ENCODE peak calls at places on chromosomes 13 and 19, in eight cellular contexts. E, G, F, S, P, V, A and U are unnamed samples. For H3K36me3, the result is how much of the 10 kb centered on the place peaks cover.

GRCh38 chr13:73667756-73668155 is 466.4 kb downstream of the KLF12 start:
- DNase-seq in E (no peak), G (no peak), F (no peak), S (no peak), P (peak), V (no peak), A (no peak), U (no peak)

GRCh38 chr19:34959021-34959420 is 5.0 kb downstream of the ZNF792 start:
- DNase-seq in E (no peak), G (no peak), F (no peak), S (no peak), P (no peak), V (no peak), A (no peak), U (no peak)

GRCh38 chr13:69959041-69959440 is 148.6 kb upstream of the ATXN8OS start:
- DNase-seq in E (no peak), G (no peak), F (no peak), S (no peak), P (no peak), V (no peak), A (no peak), U (no peak)

GRCh38 chr19:47796785-47797184 is 7.6 kb downstream of the TPRX1 start:
- DNase-seq in E (no peak), G (no peak), F (no peak), S (no peak), P (no peak), V (no peak), A (no peak), U (no peak)

GRCh38 chr13:112246731-112247470 is 129.3 kb upstream of the SPACA7 start:
- DNase-seq in E (no peak), G (no peak), F (peak), S (peak), P (no peak), V (no peak), A (no peak), U (no peak)

GRCh38 chr19:48301886-48302599 is 23.3 kb upstream of the EMP3 start:
- DNase-seq in E (no peak), G (no peak), F (no peak), S (no peak), P (no peak), V (no peak), A (no peak), U (no peak)

GRCh38 chr19:42129399-42130253 is 2.6 kb downstream of the POU2F2 start:
- DNase-seq in E (no peak), G (no peak), F (no peak), S (no peak), P (peak), V (no peak), A (no peak), U (no peak)

GRCh38 chr19:49104229-49104864 is 9.8 kb upstream of the LIN7B start:
- DNase-seq in E (no peak), G (no peak), F (no peak), S (no peak), P (no peak), V (no peak), A (no peak), U (no peak)

GRCh38 chr13:101925731-101926130 is 473.3 kb downstream of the ITGBL1 start:
- DNase-seq in E (no peak), G (no peak), F (no peak), S (no peak), P (no peak), V (no peak), A (peak), U (no peak)

GRCh38 chr13:34156841-34157365 is 339.0 kb downstream of the RFC3 start:
- DNase-seq in E (peak), G (peak), F (peak), S (peak), P (peak), V (no peak), A (no peak), U (peak)

GRCh38 chr13:21997726-21998125 is 326.9 kb downstream of the FGF9 start:
- DNase-seq in E (no peak), G (no peak), F (no peak), S (no peak), P (no peak), V (no peak), A (no peak), U (no peak)

GRCh38 chr13:27405521-27406134 is 18.8 kb upstream of the GTF3A start:
- DNase-seq in E (no peak), G (no peak), F (no peak), S (no peak), P (no peak), V (no peak), A (no peak), U (no peak)

GRCh38 chr19:2624537-2625091 is 77.9 kb downstream of the GNG7 start:
- DNase-seq in E (no peak), G (no peak), F (peak), S (peak), P (no peak), V (peak), A (peak), U (no peak)

GRCh38 chr13:58191754-58192153 is 560.2 kb downstream of the PCDH17 start:
- DNase-seq in E (no peak), G (no peak), F (no peak), S (no peak), P (no peak), V (no peak), A (no peak), U (no peak)

GRCh38 chr13:110525328-110526319 is 35.9 kb downstream of the RAB20 start:
- DNase-seq in E (peak), G (no peak), F (peak), S (peak), P (no peak), V (no peak), A (no peak), U (no peak)

GRCh38 chr19:29753190-29753933 is 38.3 kb upstream of the C19orf12 start:
- DNase-seq in E (no peak), G (no peak), F (no peak), S (no peak), P (no peak), V (no peak), A (no peak), U (no peak)

GRCh38 chr19:7636691-7637373 is at the start of gene STXBP2:
- DNase-seq in E (peak), G (no peak), F (no peak), S (peak), P (peak), V (peak), A (peak), U (no peak)

GRCh38 chr19:40737102-40737644 is 13.1 kb downstream of the ACTMAP start:
- DNase-seq in E (no peak), G (no peak), F (no peak), S (peak), P (no peak), V (no peak), A (no peak), U (no peak)
- H3K36me3 ChIP-seq in E (half or more), G (half or more), F (half or more), S (half or more), P (under half), V (under half), A (under half), U (under half)

GRCh38 chr19:6279931-6280591 is at the start of gene MLLT1:
- DNase-seq in E (peak), G (peak), F (peak), S (peak), P (peak), V (peak), A (peak), U (peak)
- TF ChIP-seq CTCF in E (peak), G (peak), F (no peak), S (peak), P (peak), V (peak), A (peak), U (peak)

GRCh38 chr19:44872661-44873060 is 18.4 kb upstream of the TOMM40 start:
- DNase-seq in E (no peak), G (no peak), F (no peak), S (no peak), P (no peak), V (no peak), A (no peak), U (no peak)
- H3K36me3 ChIP-seq in E (half or more), G (under half), F (under half), S (half or more), P (half or more), V (under half), A (under half), U (under half)

DNA sequence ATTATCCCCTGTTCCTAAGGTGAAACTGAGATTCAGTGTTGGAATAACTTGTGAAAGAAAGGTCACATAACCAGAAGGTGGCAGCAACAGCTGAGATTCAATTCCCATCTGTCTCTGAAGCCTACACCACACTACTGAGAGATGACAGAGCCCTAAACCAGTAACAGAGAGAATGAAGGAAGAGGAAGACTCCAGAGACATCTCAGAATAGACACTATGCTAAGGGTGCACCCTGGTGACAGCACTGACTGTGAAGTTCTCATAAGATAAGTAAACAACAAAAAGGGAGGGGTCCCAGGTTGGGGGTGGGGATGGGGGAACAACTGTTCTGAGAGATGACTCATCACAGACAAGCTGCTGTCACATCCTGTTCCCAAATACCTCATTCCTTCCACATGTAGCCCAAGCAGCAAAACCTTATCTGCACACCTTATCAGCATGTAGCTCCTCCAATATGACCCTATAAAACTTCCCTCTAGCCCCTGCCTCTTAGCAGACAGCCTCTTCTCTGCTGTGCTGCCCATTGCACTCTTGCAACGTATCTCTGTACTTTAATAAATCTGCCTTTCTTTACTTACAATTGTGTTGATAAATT is 46.5 kb downstream of the UTP14C start:
- DNase-seq in E (no peak), G (no peak), F (no peak), S (no peak), P (peak), V (no peak), A (no peak), U (no peak)
- TF ChIP-seq CTCF in E (peak), G (no peak), F (no peak), S (no peak), P (peak), V (peak), A (no peak), U (no peak)

DNA sequence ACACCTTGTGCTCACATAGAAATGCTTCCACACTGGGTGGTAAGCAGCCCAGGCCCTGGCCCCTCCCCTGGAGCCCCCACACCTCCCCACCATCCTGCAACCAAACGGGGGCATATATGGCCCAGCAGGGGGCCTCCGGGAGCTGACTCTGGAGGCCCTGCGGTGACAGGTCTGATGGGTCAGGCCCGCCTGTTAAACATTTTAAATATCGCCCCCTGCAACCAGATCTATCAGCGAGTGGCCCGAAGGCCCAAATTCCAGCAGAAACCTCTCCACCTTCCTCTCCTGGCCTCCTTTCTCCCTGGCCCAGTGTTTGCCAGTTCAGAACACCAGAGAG is 48.0 kb upstream of the KATNAL1 start:
- DNase-seq in E (no peak), G (no peak), F (no peak), S (peak), P (no peak), V (peak), A (peak), U (no peak)
- H3K36me3 ChIP-seq in E (under half), G (under half), F (under half), S (under half), P (under half), V (under half), A (under half), U (under half)